ENCODE peak calls at places on chromosomes 3 and 15, in six cellular contexts. B is activated CD4-positive, alpha-beta T cell treated with anti-CD3 and anti-CD28 coated beads for 24 hours; N is HTR-8/SVneo; Y is activated T-helper 1 cell treated with Interleukin-2 at 50 U/mL for 16 hours; W is NCI-H1417; J is GM03348. A is an unnamed sample.

GRCh38 chr3:101133638-101134037 is 140.4 kb upstream of the ABI3BP start:
- DNase-seq in B (no peak), J (peak), Y (no peak), N (no peak), W (no peak), A (no peak)

GRCh38 chr15:40313531-40314398 is 6.0 kb upstream of the PLCB2 start:
- DNase-seq in N (no peak), W (peak), B (no peak), J (peak), Y (no peak), A (peak)

GRCh38 chr3:123739754-123740153 is 144.4 kb downstream of the MYLK start:
- DNase-seq in Y (no peak), B (no peak), W (no peak), N (no peak), J (no peak), A (peak)

GRCh38 chr15:28026764-28027713 is 72.1 kb downstream of the OCA2 start:
- DNase-seq in J (no peak), N (no peak), B (no peak), W (no peak), Y (no peak), A (no peak)

GRCh38 chr3:56799251-56799882 is 2.4 kb downstream of the ARHGEF3 start:
- DNase-seq in N (peak), Y (no peak), J (peak), B (no peak), W (peak), A (no peak)

GRCh38 chr3:157151627-157152026 is 8.3 kb downstream of the CCNL1 start:
- DNase-seq in B (no peak), J (no peak), W (no peak), N (no peak), Y (no peak), A (no peak)

GRCh38 chr3:183385698-183386590 is 42.5 kb downstream of the MCF2L2 start:
- DNase-seq in W (peak), J (peak), B (peak), Y (peak), N (peak), A (peak)

GRCh38 chr3:99789322-99789721 is 28.3 kb upstream of the CMSS1 start:
- DNase-seq in N (peak), W (peak), B (peak), J (peak), Y (no peak), A (peak)

GRCh38 chr3:141227752-141228151 is 3.9 kb upstream of the PXYLP1 start:
- DNase-seq in Y (no peak), J (no peak), W (no peak), N (no peak), B (no peak), A (no peak)

GRCh38 chr15:27479232-27480140 is 508.5 kb downstream of the GABRG3 start:
- DNase-seq in B (no peak), J (no peak), N (no peak), Y (no peak), W (peak), A (no peak)

GRCh38 chr3:139830817-139831216 is 104.2 kb upstream of the CLSTN2 start:
- DNase-seq in Y (no peak), N (no peak), B (no peak), W (peak), J (no peak), A (no peak)

GRCh38 chr3:196639517-196640500 is at the start of gene NRROS:
- DNase-seq in W (peak), N (no peak), J (peak), Y (peak), B (peak), A (peak)

GRCh38 chr3:118501152-118501551 is 533.5 kb downstream of the IGSF11 start:
- DNase-seq in Y (no peak), J (no peak), N (no peak), W (peak), B (no peak), A (no peak)

GRCh38 chr15:70210538-70210937 is 112.8 kb upstream of the TLE3 start:
- DNase-seq in N (no peak), W (no peak), B (no peak), Y (no peak), J (no peak), A (no peak)

GRCh38 chr15:83064859-83065258 is 2.2 kb downstream of the BTBD1 start:
- DNase-seq in Y (no peak), W (no peak), J (no peak), B (no peak), N (no peak), A (peak)

GRCh38 chr3:151371531-151371930 is 13.0 kb downstream of the P2RY12 start:
- DNase-seq in W (no peak), N (no peak), Y (no peak), J (peak), B (no peak), A (no peak)

GRCh38 chr3:177563381-177563780 is 366.1 kb upstream of the TBL1XR1 start:
- DNase-seq in W (no peak), J (peak), N (no peak), Y (no peak), B (no peak), A (peak)

GRCh38 chr3:105523496-105523895 is 156.8 kb downstream of the ALCAM start:
- DNase-seq in B (no peak), N (no peak), J (no peak), W (no peak), Y (no peak), A (peak)

GRCh38 chr3:138282836-138283235 is 46.8 kb downstream of the NME9 start:
- DNase-seq in N (no peak), B (no peak), W (no peak), J (no peak), Y (no peak), A (no peak)

GRCh38 chr3:10284496-10284895 is 8.3 kb downstream of the GHRL start:
- DNase-seq in J (no peak), W (no peak), Y (no peak), B (no peak), N (no peak), A (no peak)

GRCh38 chr15:52803543-52804306 is 13.6 kb upstream of the ONECUT1 start:
- DNase-seq in N (no peak), B (no peak), W (no peak), Y (no peak), J (no peak), A (no peak)

GRCh38 chr3:124774305-124774673 is 44.0 kb downstream of the UMPS start:
- DNase-seq in J (peak), W (no peak), N (peak), B (no peak), Y (no peak), A (peak)

GRCh38 chr3:189165092-189165491 is 6.7 kb upstream of the TPRG1 start:
- DNase-seq in W (no peak), N (no peak), Y (no peak), B (no peak), J (no peak), A (no peak)

GRCh38 chr3:5240740-5241139 is 53.2 kb downstream of the EDEM1 start:
- DNase-seq in J (no peak), B (no peak), N (no peak), Y (no peak), W (no peak), A (no peak)

GRCh38 chr3:11672396-11672795 is 28.7 kb upstream of the VGLL4 start:
- DNase-seq in W (no peak), B (no peak), J (no peak), Y (no peak), N (no peak), A (no peak)

GRCh38 chr3:50885491-50885890 is 210.8 kb downstream of the DOCK3 start:
- DNase-seq in B (no peak), J (no peak), Y (no peak), N (no peak), W (no peak), A (no peak)

GRCh38 chr3:30319713-30320112 is 286.7 kb upstream of the TGFBR2 start:
- DNase-seq in B (peak), J (peak), Y (peak), N (peak), W (peak), A (peak)

GRCh38 chr3:14235896-14236295 is 57.3 kb downstream of the LSM3 start:
- DNase-seq in B (no peak), J (peak), W (no peak), N (no peak), Y (no peak), A (peak)

GRCh38 chr15:99511865-99512632 is 53.7 kb upstream of the MEF2A start:
- DNase-seq in B (no peak), W (no peak), N (no peak), J (no peak), Y (no peak), A (no peak)

GRCh38 chr15:71115567-71116351 is 488 bp downstream of the THSD4 start:
- DNase-seq in B (no peak), N (peak), Y (no peak), J (peak), W (peak), A (peak)

GRCh38 chr3:37986479-37987314 is 3.9 kb upstream of the VILL start:
- DNase-seq in W (no peak), Y (no peak), B (no peak), J (no peak), N (no peak), A (no peak)

GRCh38 chr15:59738676-59739075 is 49.6 kb upstream of the BNIP2 start:
- DNase-seq in W (peak), Y (no peak), B (no peak), N (no peak), J (no peak), A (no peak)

GRCh38 chr15:66287461-66288055 is 5.8 kb upstream of the DIS3L start:
- DNase-seq in B (no peak), J (peak), N (no peak), W (no peak), Y (no peak), A (peak)

GRCh38 chr15:68489426-68489825 is 57.5 kb upstream of the ITGA11 start:
- DNase-seq in Y (no peak), B (no peak), N (no peak), W (no peak), J (no peak), A (no peak)